ENCODE peak calls at places on chromosome 10, in four cellular contexts. K is stimulated activated CD4-positive, alpha-beta T cell treated with anti-CD3 and anti-CD28 coated beads, Interleukin-15, amount 100 ng/mL, for 24 hours; Q is cerebellar cortex; Z is germinal center. G is an unnamed sample.
A peak's percentile ranks its signal among the peaks of the same experiment; 100 is the strongest.

GRCh38 chr10:121886997-121887622 is 40.7 kb downstream of the ATE1 start:
- DNase-seq in K (peak; percentile 60), Z (peak; percentile 43), Q (peak; percentile 73), G (peak; percentile 47)

GRCh38 chr10:120181154-120181553 is 275.9 kb upstream of the PLPP4 start:
- DNase-seq in K (no peak), Q (no peak), Z (no peak), G (no peak)

GRCh38 chr10:6176691-6177231 is 26.0 kb upstream of the PFKFB3 start:
- DNase-seq in Q (no peak), K (no peak), Z (no peak), G (no peak)

GRCh38 chr10:17061418-17061817 is 68.2 kb downstream of the CUBN start:
- DNase-seq in K (no peak), Q (no peak), Z (no peak), G (no peak)

GRCh38 chr10:86872757-86873156 is 84.7 kb downstream of the MMRN2 start:
- DNase-seq in K (no peak), Q (no peak), Z (no peak), G (no peak)

GRCh38 chr10:90571876-90572275 is 286.0 kb downstream of the HTR7 start:
- DNase-seq in Q (no peak), K (no peak), Z (no peak), G (no peak)

GRCh38 chr10:102131286-102132170 is 1.3 kb upstream of the PPRC1 start:
- DNase-seq in Z (no peak), K (no peak), Q (no peak), G (no peak)

GRCh38 chr10:97701438-97702064 is 12.0 kb upstream of the MARVELD1 start:
- DNase-seq in Q (peak; percentile 80), K (peak; percentile 53), Z (peak; percentile 76), G (peak; percentile 70)